ENCODE peak calls at places on chromosome 12, in eight cellular contexts. D is A549; J is RPMI7951; M is stimulated activated naive CD8-positive, alpha-beta T cell treated with anti-CD3 and anti-CD28 coated beads, Interleukin-15, Interleukin-2, amounts not matched to agents 100 U/mL and 50 U/mL, for 24 hours; L is frontal cortex; Z is NCI-H1105; X is upper lobe of left lung; U is pancreas. E is an unnamed sample.
A peak's percentile ranks its signal among the peaks of the same experiment; 100 is the strongest.

GRCh38 chr12:54564768-54565167 is 15.4 kb downstream of the PDE1B start:
- DNase-seq in D (no peak), J (no peak), M (no peak), L (no peak), Z (no peak), X (no peak), U (no peak), E (no peak)

GRCh38 chr12:29616664-29617409 is 119.4 kb upstream of the OVCH1 start:
- DNase-seq in D (peak; percentile 11), J (peak; percentile 35), M (no peak), L (no peak), Z (no peak), X (no peak), U (no peak), E (no peak)

GRCh38 chr12:10366875-10367274 is 23.0 kb downstream of the KLRK1 start:
- DNase-seq in D (peak; percentile 70), J (peak; percentile 74), M (no peak), L (no peak), Z (no peak), X (no peak), U (no peak), E (no peak)

GRCh38 chr12:47105914-47106674 is 26.3 kb upstream of the AMIGO2 start:
- DNase-seq in D (no peak), J (no peak), M (no peak), L (no peak), Z (peak; percentile 68), X (no peak), U (peak; percentile 90), E (no peak)

GRCh38 chr12:108119126-108119973 is 9.7 kb upstream of the WSCD2 start:
- DNase-seq in D (no peak), J (peak; percentile 6), M (no peak), L (no peak), Z (no peak), X (no peak), U (no peak), E (no peak)

GRCh38 chr12:86044396-86044795 is 170.3 kb downstream of the NTS start:
- DNase-seq in D (no peak), J (no peak), M (no peak), L (no peak), Z (no peak), X (no peak), U (peak; percentile 40), E (no peak)

GRCh38 chr12:54215990-54216579 is 27.3 kb upstream of the SMUG1 start:
- DNase-seq in D (peak; percentile 44), J (peak; percentile 23), M (peak; percentile 68), L (no peak), Z (no peak), X (no peak), U (peak; percentile 78), E (peak; percentile 87)

GRCh38 chr12:79983492-79983891 is 48.6 kb upstream of the PPP1R12A start:
- DNase-seq in D (peak; percentile 53), J (peak; percentile 94), M (no peak), L (no peak), Z (no peak), X (no peak), U (no peak), E (no peak)

GRCh38 chr12:44976246-44976645 is 74.7 kb downstream of the DBX2 start:
- DNase-seq in D (no peak), J (no peak), M (no peak), L (no peak), Z (no peak), X (no peak), U (no peak), E (no peak)

GRCh38 chr12:67469666-67470065 is 178.9 kb upstream of the DYRK2 start:
- DNase-seq in D (no peak), J (no peak), M (no peak), L (no peak), Z (no peak), X (no peak), U (no peak), E (peak; percentile 36)

GRCh38 chr12:95099270-95099790 is 25.9 kb upstream of the NR2C1 start:
- DNase-seq in D (no peak), J (no peak), M (no peak), L (no peak), Z (no peak), X (no peak), U (no peak), E (no peak)

GRCh38 chr12:46900734-46901463 is 75.1 kb upstream of the SLC38A4 start:
- DNase-seq in D (no peak), J (no peak), M (no peak), L (no peak), Z (no peak), X (no peak), U (no peak), E (no peak)